ENCODE peak calls at places on chromosomes 12 and 14, in five cellular contexts. T, X, Y, Z and F are unnamed samples. For H3K36me3, the result is how much of the 10 kb centered on the place peaks cover.

GRCh38 chr12:30308010-30308717 is 387.5 kb downstream of the IPO8 start:
- DNase-seq in T (no peak), X (no peak), Y (no peak), Z (no peak), F (no peak)

GRCh38 chr12:53596920-53597363 is 29.2 kb downstream of the ATF7 start:
- DNase-seq in T (no peak), X (no peak), Y (no peak), Z (no peak), F (no peak)

GRCh38 chr12:53735556-53735955 is 8.3 kb upstream of the CALCOCO1 start:
- DNase-seq in T (no peak), X (peak), Y (no peak), Z (peak), F (no peak)

GRCh38 chr14:93054006-93054405 is 61.7 kb downstream of the ITPK1 start:
- DNase-seq in T (no peak), X (no peak), Y (no peak), Z (no peak), F (no peak)

GRCh38 chr14:26960049-26960688 is 362.3 kb upstream of the NOVA1 start:
- DNase-seq in T (no peak), X (no peak), Y (peak), Z (no peak), F (no peak)

GRCh38 chr14:75435473-75435872 is 7.7 kb downstream of the JDP2 start:
- DNase-seq in T (no peak), X (no peak), Y (no peak), Z (no peak), F (no peak)

GRCh38 chr14:89432226-89432625 is 15.2 kb upstream of the FOXN3 start:
- DNase-seq in T (no peak), X (no peak), Y (no peak), Z (no peak), F (no peak)

GRCh38 chr14:32611752-32612151 is 282.7 kb downstream of the AKAP6 start:
- DNase-seq in T (no peak), X (no peak), Y (no peak), Z (no peak), F (no peak)

GRCh38 chr14:37834275-37834674 is 238.8 kb downstream of the TTC6 start:
- DNase-seq in T (no peak), X (no peak), Y (no peak), Z (no peak), F (no peak)

GRCh38 chr14:106039400-106039799 is 513.0 kb downstream of the TMEM121 start:
- DNase-seq in T (peak), X (no peak), Y (no peak), Z (no peak), F (no peak)

GRCh38 chr12:29216797-29217583 is 67.9 kb downstream of the FAR2 start:
- DNase-seq in T (no peak), X (no peak), Y (no peak), Z (no peak), F (no peak)

GRCh38 chr12:16221776-16222175 is 55.7 kb downstream of the SLC15A5 start:
- DNase-seq in T (no peak), X (no peak), Y (no peak), Z (no peak), F (no peak)

GRCh38 chr12:3046441-3047200 is 30.6 kb upstream of the TSPAN9 start:
- DNase-seq in T (no peak), X (peak), Y (no peak), Z (no peak), F (no peak)

GRCh38 chr14:39381366-39381765 is 50.9 kb downstream of the FBXO33 start:
- DNase-seq in T (no peak), X (no peak), Y (no peak), Z (peak), F (no peak)

GRCh38 chr12:1204581-1205121 is 213.6 kb downstream of the ERC1 start:
- DNase-seq in T (no peak), X (no peak), Y (no peak), Z (no peak), F (no peak)

GRCh38 chr12:113232787-113233585 is 11.7 kb downstream of the TPCN1 start:
- DNase-seq in T (no peak), X (peak), Y (peak), Z (peak), F (peak)

GRCh38 chr12:94308612-94309011 is 151.1 kb downstream of the CEP83 start:
- DNase-seq in T (no peak), X (no peak), Y (no peak), Z (no peak), F (no peak)

GRCh38 chr12:26614217-26614616 is 218.8 kb downstream of the ITPR2 start:
- DNase-seq in T (peak), X (no peak), Y (peak), Z (no peak), F (peak)

GRCh38 chr12:101490286-101490920 is 15.3 kb downstream of the SPIC start:
- DNase-seq in T (peak), X (no peak), Y (peak), Z (peak), F (peak)

GRCh38 chr12:3540387-3541320 is 49.7 kb downstream of the PRMT8 start:
- DNase-seq in T (no peak), X (no peak), Y (peak), Z (no peak), F (no peak)

GRCh38 chr12:124837958-124838803 is 25.5 kb downstream of the SCARB1 start:
- DNase-seq in T (peak), X (peak), Y (peak), Z (peak), F (peak)

GRCh38 chr14:104610749-104611310 is 6.3 kb upstream of the TMEM179 start:
- DNase-seq in T (no peak), X (no peak), Y (peak), Z (peak), F (no peak)

GRCh38 chr14:63524537-63525155 is 18.5 kb downstream of the PPP2R5E start:
- DNase-seq in T (no peak), X (no peak), Y (no peak), Z (no peak), F (no peak)

GRCh38 chr12:80512781-80513180 is 68.7 kb downstream of the PTPRQ start:
- DNase-seq in T (no peak), X (no peak), Y (peak), Z (no peak), F (no peak)

GRCh38 chr12:80513211-80513610 is 69.2 kb downstream of the PTPRQ start:
- DNase-seq in T (no peak), X (no peak), Y (peak), Z (no peak), F (no peak)

GRCh38 chr12:80504389-80505153 is 60.5 kb downstream of the PTPRQ start:
- DNase-seq in T (no peak), X (no peak), Y (no peak), Z (no peak), F (no peak)

GRCh38 chr12:80509781-80510556 is 65.9 kb downstream of the PTPRQ start:
- DNase-seq in T (no peak), X (no peak), Y (no peak), Z (no peak), F (no peak)
- H3K36me3 ChIP-seq in T (under half), X (under half), Y (under half), Z (under half), F (under half)

GRCh38 chr14:102345232-102345631 is 17.5 kb downstream of the CINP start:
- DNase-seq in T (no peak), X (no peak), Y (no peak), Z (no peak), F (no peak)
- H3K36me3 ChIP-seq in T (under half), X (half or more), Y (under half), Z (half or more), F (under half)

DNA sequence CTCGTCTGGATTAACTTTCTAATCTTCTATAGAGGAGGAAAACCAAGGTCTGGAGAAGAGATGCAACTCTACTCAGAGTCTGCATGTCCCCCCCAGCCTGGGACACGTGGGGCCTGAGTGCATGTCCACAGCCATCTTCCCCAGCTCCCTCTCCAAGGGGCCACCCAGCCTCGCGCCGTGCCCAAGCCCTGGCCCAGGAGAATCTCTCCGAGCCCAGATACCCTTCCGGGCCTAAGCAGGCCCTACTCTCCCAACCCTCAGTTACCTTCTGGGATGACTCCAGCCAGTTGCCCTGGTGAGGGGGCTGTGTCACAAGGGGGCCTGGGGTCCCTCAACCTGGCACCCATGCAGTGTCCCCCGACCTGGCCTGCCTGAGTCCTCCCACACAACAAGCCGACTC is 37.5 kb downstream of the NCKAP5L start:
- DNase-seq in T (no peak), X (no peak), Y (no peak), Z (no peak), F (peak)
- H3K36me3 ChIP-seq in T (under half), X (under half), Y (under half), Z (half or more), F (under half)

GRCh38 chr12:132115500-132115899 is 28.6 kb downstream of the DDX51 start:
- DNase-seq in T (no peak), X (no peak), Y (peak), Z (no peak), F (no peak)
- H3K36me3 ChIP-seq in T (under half), X (half or more), Y (under half), Z (half or more), F (under half)